ENCODE peak calls at places on chromosomes 4 and X, in five cellular contexts. V, H, D, J and Y are unnamed samples.
A peak's percentile ranks its signal among the peaks of the same experiment; 100 is the strongest.

GRCh38 chr4:81454498-81454897 is 17.2 kb downstream of the RASGEF1B start:
- DNase-seq in V (no peak), H (no peak), D (no peak), J (no peak), Y (no peak)

GRCh38 chrX:12798601-12799000 is 7.4 kb downstream of the PRPS2 start:
- DNase-seq in V (no peak), H (no peak), D (peak; percentile 16), J (no peak), Y (no peak)

GRCh38 chr4:87219648-87220093 is 747 bp downstream of the KLHL8 start:
- DNase-seq in V (peak; percentile 53), H (no peak), D (peak; percentile 71), J (peak; percentile 57), Y (no peak)

GRCh38 chr4:183140911-183141320 is 41.9 kb downstream of the WWC2 start:
- DNase-seq in V (no peak), H (no peak), D (peak; percentile 33), J (no peak), Y (no peak)

GRCh38 chr4:123649248-123649643 is 252.7 kb downstream of the SPRY1 start:
- DNase-seq in V (no peak), H (no peak), D (no peak), J (no peak), Y (no peak)

GRCh38 chr4:56698329-56698728 is 17.2 kb upstream of the HOPX start:
- DNase-seq in V (no peak), H (peak; percentile 20), D (no peak), J (no peak), Y (no peak)

GRCh38 chr4:81408341-81408740 is 63.4 kb downstream of the RASGEF1B start:
- DNase-seq in V (no peak), H (no peak), D (no peak), J (no peak), Y (no peak)

GRCh38 chr4:47031011-47031678 is at the start of gene GABRB1:
- DNase-seq in V (peak; percentile 22), H (no peak), D (peak; percentile 69), J (peak; percentile 64), Y (no peak)

GRCh38 chrX:49192722-49193328 is 6.7 kb upstream of the PRICKLE3 start:
- DNase-seq in V (no peak), H (no peak), D (peak; percentile 52), J (no peak), Y (no peak)

GRCh38 chrX:112834016-112834855 is 6.4 kb downstream of the AMOT start:
- DNase-seq in V (no peak), H (no peak), D (peak; percentile 86), J (no peak), Y (no peak)

GRCh38 chr4:161554372-161554990 is 609.3 kb downstream of the FSTL5 start:
- DNase-seq in V (no peak), H (peak; percentile 56), D (peak; percentile 68), J (no peak), Y (no peak)

GRCh38 chrX:252421-253291 is 28.5 kb upstream of the PLCXD1 start:
- DNase-seq in V (no peak), H (no peak), D (no peak), J (no peak), Y (no peak)

GRCh38 chr4:89298160-89298559 is 9.4 kb downstream of the GPRIN3 start:
- DNase-seq in V (no peak), H (no peak), D (no peak), J (no peak), Y (no peak)

GRCh38 chr4:76690091-76690905 is 207.6 kb downstream of the SOWAHB start:
- DNase-seq in V (no peak), H (no peak), D (peak; percentile 61), J (no peak), Y (no peak)

GRCh38 chr4:165079476-165079875 is 25.8 kb downstream of the TRIM75 start:
- DNase-seq in V (peak; percentile 32), H (peak; percentile 28), D (no peak), J (no peak), Y (no peak)

GRCh38 chr4:25951390-25951952 is 37.5 kb downstream of the SMIM20 start:
- DNase-seq in V (no peak), H (no peak), D (no peak), J (no peak), Y (no peak)

GRCh38 chrX:48472851-48473717 is 2.9 kb upstream of the FTSJ1 start:
- DNase-seq in V (no peak), H (no peak), D (no peak), J (no peak), Y (no peak)